ENCODE peak calls at places on chromosome X, in five cellular contexts. F is trophoblast cell, V is mesenchymal stem cell, I is H9, E is H1. Q is an unnamed sample.
A peak's percentile ranks its signal among the peaks of the same experiment; 100 is the strongest.

GRCh38 chrX:153411255-153411987 is at the start of gene ZFP92:
- DNase-seq in F (no peak), I (no peak), E (peak; percentile 48), V (peak; percentile 14), Q (no peak)

GRCh38 chrX:98071331-98071730 is 1187.6 kb downstream of the RPA4 start:
- DNase-seq in E (no peak), V (no peak), F (peak; percentile 19), I (no peak), Q (no peak)

GRCh38 chrX:25531096-25531495 is 515.3 kb upstream of the ARX start:
- DNase-seq in V (no peak), E (no peak), I (no peak), F (no peak), Q (no peak)

GRCh38 chrX:99394450-99394849 is 1015.6 kb downstream of the PCDH19 start:
- DNase-seq in F (no peak), V (no peak), E (no peak), I (peak; percentile 56), Q (no peak)

GRCh38 chrX:10310502-10310901 is 153.7 kb downstream of the CLCN4 start:
- DNase-seq in I (no peak), E (no peak), V (no peak), F (no peak), Q (no peak)

GRCh38 chrX:129980043-129980442 is 2.4 kb upstream of the BCORL1 start:
- DNase-seq in F (no peak), E (peak; percentile 46), V (no peak), I (no peak), Q (no peak)

GRCh38 chrX:57211906-57212305 is 74.6 kb upstream of the FAAH2 start:
- DNase-seq in F (peak; percentile 6), V (no peak), I (peak; percentile 35), E (no peak), Q (no peak)

GRCh38 chrX:131306602-131307001 is 17.5 kb upstream of the IGSF1 start:
- DNase-seq in I (no peak), E (no peak), F (no peak), V (no peak), Q (no peak)

GRCh38 chrX:63739885-63740284 is 45.1 kb downstream of the ARHGEF9 start:
- DNase-seq in V (no peak), E (no peak), I (peak; percentile 30), F (no peak), Q (no peak)

GRCh38 chrX:110448459-110448858 is 89.8 kb downstream of the RTL9 start:
- DNase-seq in I (peak; percentile 45), F (no peak), V (no peak), E (no peak), Q (no peak)

GRCh38 chrX:23959781-23960180 is 52.0 kb downstream of the CXorf58 start:
- DNase-seq in E (no peak), F (peak; percentile 59), I (no peak), V (no peak), Q (no peak)

GRCh38 chrX:348461-349117 is 30.0 kb upstream of the GTPBP6 start:
- DNase-seq in E (no peak), F (no peak), I (no peak), V (peak; percentile 52), Q (no peak)

GRCh38 chrX:35696760-35697234 is 101.3 kb upstream of the MAGEB16 start:
- DNase-seq in V (peak; percentile 34), F (no peak), E (no peak), I (no peak), Q (no peak)

GRCh38 chrX:110167952-110168451 is 149.9 kb downstream of the AMMECR1 start:
- DNase-seq in F (peak; percentile 71), I (peak; percentile 67), E (peak; percentile 75), V (peak; percentile 60), Q (peak; percentile 29)

GRCh38 chrX:146056511-146057081 is 239.0 kb downstream of the SLITRK2 start:
- DNase-seq in V (no peak), E (no peak), F (no peak), I (no peak), Q (peak; percentile 3)

GRCh38 chrX:153944140-153944799 is at the start of gene RENBP:
- DNase-seq in V (no peak), F (peak; percentile 33), I (peak; percentile 67), E (no peak), Q (no peak)

GRCh38 chrX:48894891-48895290 is 2.7 kb downstream of the TIMM17B start:
- DNase-seq in F (no peak), V (no peak), E (no peak), I (no peak), Q (no peak)

GRCh38 chrX:153526040-153526439 is 8.6 kb downstream of the ATP2B3 start:
- DNase-seq in I (no peak), V (no peak), E (no peak), F (no peak), Q (no peak)

GRCh38 chrX:68183612-68184214 is 249.6 kb downstream of the OPHN1 start:
- DNase-seq in F (peak; percentile 73), I (no peak), V (peak; percentile 40), E (no peak), Q (no peak)

GRCh38 chrX:115525486-115525885 is 35.5 kb upstream of the PLS3 start:
- DNase-seq in V (no peak), F (no peak), I (no peak), E (no peak), Q (no peak)

GRCh38 chrX:71579136-71579989 is 1.1 kb downstream of the GCNA start:
- DNase-seq in I (peak; percentile 39), E (no peak), V (no peak), F (no peak), Q (no peak)

GRCh38 chrX:10041383-10041782 is 74.2 kb downstream of the CLDN34 start:
- DNase-seq in E (no peak), V (no peak), I (peak; percentile 34), F (no peak), Q (no peak)

GRCh38 chrX:49053223-49054072 is 5.4 kb upstream of the CCDC120 start:
- DNase-seq in F (peak; percentile 55), E (peak; percentile 75), V (peak; percentile 68), I (peak; percentile 79), Q (peak; percentile 67)

GRCh38 chrX:56813318-56813837 is 84.3 kb downstream of the NBDY start:
- DNase-seq in F (peak; percentile 82), E (no peak), V (peak; percentile 76), I (peak; percentile 14), Q (no peak)

GRCh38 chrX:132615396-132616131 is 126.7 kb upstream of the MBNL3 start:
- DNase-seq in I (peak; percentile 57), F (peak; percentile 65), V (peak; percentile 60), E (peak; percentile 63), Q (peak; percentile 32)

GRCh38 chrX:45859407-45859806 is 658.7 kb upstream of the DIPK2B start:
- DNase-seq in F (no peak), E (no peak), I (no peak), V (no peak), Q (no peak)

GRCh38 chrX:1102786-1103185 is 109.7 kb downstream of the CRLF2 start:
- DNase-seq in E (no peak), I (no peak), F (no peak), V (no peak), Q (no peak)

GRCh38 chrX:74286950-74287349 is 17.0 kb upstream of the ZCCHC13 start:
- DNase-seq in I (no peak), E (no peak), V (peak; percentile 50), F (no peak), Q (no peak)

GRCh38 chrX:155148724-155149537 is 67.3 kb upstream of the VBP1 start:
- DNase-seq in F (peak; percentile 7), I (no peak), E (peak; percentile 53), V (peak; percentile 6), Q (peak; percentile 0)

GRCh38 chrX:94758130-94758529 is 1084.1 kb downstream of the FAM133A start:
- DNase-seq in V (no peak), F (no peak), E (no peak), I (no peak), Q (no peak)

GRCh38 chrX:150421816-150422215 is 58.7 kb downstream of the MAMLD1 start:
- DNase-seq in E (no peak), V (no peak), I (no peak), F (no peak), Q (no peak)

DNA sequence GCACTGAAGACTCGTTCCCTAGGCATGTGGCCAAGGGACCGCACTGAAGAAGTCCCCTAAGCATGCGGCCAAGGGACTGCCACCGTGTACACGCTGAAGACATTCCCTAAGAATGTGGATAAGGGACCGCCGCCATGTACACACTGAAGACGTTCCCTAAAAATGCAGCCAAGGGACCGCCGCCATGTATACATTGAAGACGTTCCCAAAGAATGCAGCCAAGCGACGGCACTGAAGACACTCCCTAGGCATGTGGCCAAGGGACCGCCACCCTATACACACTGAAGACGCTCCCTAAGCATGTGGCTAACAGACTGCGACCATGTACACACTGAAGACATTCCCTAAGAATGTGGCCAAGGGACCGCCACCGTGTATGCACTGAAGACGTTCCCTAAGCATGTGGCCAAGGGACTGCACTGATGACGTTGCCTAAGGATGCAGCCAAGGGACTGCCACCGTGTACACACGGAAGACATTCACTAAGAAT is 31.5 kb downstream of the DHRSX start:
- DNase-seq in V (no peak), F (no peak), E (no peak), I (no peak), Q (no peak)
- H2BK12ac ChIP-seq in V (no peak overlapping the region), F (no peak overlapping the region), E (no peak overlapping the region), I (no peak overlapping the region), Q (no peak overlapping the region)

GRCh38 chrX:41677183-41677582 is 11.6 kb upstream of the GPR34 start:
- DNase-seq in I (no peak), E (no peak), F (peak; percentile 48), V (no peak), Q (no peak)
- H2BK12ac ChIP-seq in I (no peak overlapping the region), E (no peak overlapping the region), F (no peak overlapping the region), V (no peak overlapping the region), Q (no peak overlapping the region)

GRCh38 chrX:65987856-65988255 is 52.0 kb downstream of the VSIG4 start:
- DNase-seq in V (no peak), F (no peak), I (no peak), E (no peak), Q (no peak)

GRCh38 chrX:65994519-65995501 is 45.1 kb downstream of the VSIG4 start:
- DNase-seq in F (no peak), I (no peak), V (no peak), E (no peak), Q (no peak)

GRCh38 chrX:65993332-65993731 is 46.5 kb downstream of the VSIG4 start:
- DNase-seq in E (no peak), I (no peak), V (no peak), F (no peak), Q (no peak)

GRCh38 chrX:65993915-65994460 is 45.9 kb downstream of the VSIG4 start:
- DNase-seq in E (no peak), F (no peak), V (no peak), I (no peak), Q (no peak)

GRCh38 chrX:65990702-65991101 is 49.2 kb downstream of the VSIG4 start:
- DNase-seq in F (no peak), E (no peak), V (no peak), I (no peak), Q (no peak)
- H2BK12ac ChIP-seq in F (no peak overlapping the region), E (no peak overlapping the region), V (no peak overlapping the region), I (no peak overlapping the region), Q (no peak overlapping the region)

GRCh38 chrX:139388234-139388633 is 142.3 kb upstream of the F9 start:
- DNase-seq in I (no peak), V (no peak), E (no peak), F (no peak), Q (no peak)

DNA sequence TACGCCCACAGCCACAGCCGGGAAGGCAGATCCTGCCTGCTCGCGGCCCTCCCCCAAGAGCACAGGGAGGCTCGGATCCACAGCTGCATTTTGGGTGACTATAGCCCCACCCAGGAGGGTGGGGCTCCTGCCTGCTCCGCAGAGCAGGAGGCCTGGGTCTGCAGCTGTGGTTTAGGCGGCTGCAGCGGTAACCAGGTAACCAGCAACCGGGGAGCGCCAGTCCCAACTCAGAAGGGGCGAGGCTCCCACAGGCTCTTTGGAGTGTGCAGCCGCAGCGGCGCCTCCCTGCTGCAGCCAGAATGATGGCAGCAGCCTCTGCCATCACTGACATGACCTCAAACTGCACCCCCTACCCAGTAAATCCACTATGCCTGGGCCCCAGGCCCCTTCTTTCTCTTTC is 148.0 kb upstream of the F9 start:
- DNase-seq in E (peak; percentile 42), I (peak; percentile 55), F (no peak), V (no peak), Q (no peak)
- H2BK12ac ChIP-seq in E (no peak overlapping the region), I (no peak overlapping the region), F (no peak overlapping the region), V (no peak overlapping the region), Q (no peak overlapping the region)

Q was measured in neuronal stem cell.